ENCODE peak calls at places on chromosomes 16 and 17, in eight cellular contexts. A is right lobe of liver; G is BE2C; B is heart right ventricle; V is left lung; N is vagina; K is CD8-positive, alpha-beta T cell; M is body of pancreas. S is an unnamed sample.

GRCh38 chr16:24010440-24011089 is 174.8 kb downstream of the PRKCB start:
- DNase-seq in A (peak; percentile 71), G (peak; percentile 67), B (peak; percentile 58), V (no peak), N (no peak), K (peak; percentile 54), M (peak; percentile 64), S (peak; percentile 84)

GRCh38 chr17:81461607-81462500 is 50.7 kb downstream of the ACTG1 start:
- DNase-seq in A (no peak), G (no peak), B (no peak), V (no peak), N (no peak), K (no peak), M (no peak), S (no peak)

GRCh38 chr17:81157848-81158687 is 7.2 kb upstream of the PVALEF start:
- DNase-seq in A (no peak), G (no peak), B (no peak), V (peak; percentile 57), N (no peak), K (no peak), M (no peak), S (no peak)

GRCh38 chr17:2302740-2303277 is 776 bp downstream of the SMG6 start:
- DNase-seq in A (no peak), G (no peak), B (no peak), V (no peak), N (no peak), K (no peak), M (no peak), S (no peak)

GRCh38 chr17:80437532-80437931 is 22.6 kb downstream of the ENDOV start:
- DNase-seq in A (no peak), G (no peak), B (no peak), V (no peak), N (no peak), K (no peak), M (no peak), S (no peak)

GRCh38 chr17:73901661-73902415 is 257.6 kb upstream of the SDK2 start:
- DNase-seq in A (peak; percentile 39), G (peak; percentile 78), B (peak; percentile 41), V (peak; percentile 90), N (peak; percentile 74), K (no peak), M (peak; percentile 34), S (peak; percentile 76)

GRCh38 chr17:50114849-50115357 is 15.1 kb downstream of the SAMD14 start:
- DNase-seq in A (no peak), G (peak; percentile 57), B (no peak), V (no peak), N (no peak), K (no peak), M (no peak), S (no peak)

GRCh38 chr17:38608648-38609047 is 2.9 kb upstream of the SRCIN1 start:
- DNase-seq in A (no peak), G (no peak), B (no peak), V (peak; percentile 74), N (no peak), K (no peak), M (peak; percentile 86), S (peak; percentile 64)

GRCh38 chr17:31310877-31311276 is 3.0 kb downstream of the EVI2B start:
- DNase-seq in A (no peak), G (no peak), B (no peak), V (no peak), N (no peak), K (no peak), M (no peak), S (no peak)

GRCh38 chr16:81697886-81698635 is 81.0 kb upstream of the PLCG2 start:
- DNase-seq in A (peak; percentile 55), G (no peak), B (no peak), V (peak; percentile 61), N (no peak), K (no peak), M (peak; percentile 33), S (peak; percentile 48)

GRCh38 chr17:77756846-77757610 is 201.5 kb upstream of the TNRC6C start:
- DNase-seq in A (no peak), G (no peak), B (no peak), V (no peak), N (no peak), K (no peak), M (no peak), S (no peak)

DNA sequence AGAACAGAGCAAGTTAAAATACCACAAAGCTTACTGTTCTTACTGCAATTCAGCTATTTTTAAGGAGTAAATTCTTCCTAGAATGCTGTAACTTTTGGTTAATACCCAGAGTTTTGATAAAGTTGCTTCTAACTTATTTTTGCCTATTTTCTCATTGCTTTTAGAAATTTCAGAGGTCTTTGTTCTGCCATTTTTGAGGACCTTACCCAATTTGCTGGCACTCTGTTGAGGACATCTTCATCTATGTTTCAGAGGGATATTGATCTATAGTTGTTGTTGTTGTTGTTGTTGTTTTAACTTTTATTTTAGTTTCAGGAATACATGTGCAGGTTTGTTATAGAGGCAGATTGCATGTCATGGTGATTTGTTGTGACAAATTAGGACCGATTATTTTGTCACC is 111.0 kb upstream of the NACA2 start:
- DNase-seq in A (no peak), G (no peak), B (no peak), V (no peak), N (no peak), K (no peak), M (no peak), S (no peak)
- H3K9me3 ChIP-seq in A (peaks cover 12% of the 10 kb centered on the region), G (no peaks in the 10 kb centered on the region), B (peaks cover 66% of the 10 kb centered on the region), V (peaks cover 61% of the 10 kb centered on the region), N (peaks cover 15% of the 10 kb centered on the region), K (peaks cover 24% of the 10 kb centered on the region), M (peaks cover 18% of the 10 kb centered on the region), S (peaks cover 46% of the 10 kb centered on the region)

DNA sequence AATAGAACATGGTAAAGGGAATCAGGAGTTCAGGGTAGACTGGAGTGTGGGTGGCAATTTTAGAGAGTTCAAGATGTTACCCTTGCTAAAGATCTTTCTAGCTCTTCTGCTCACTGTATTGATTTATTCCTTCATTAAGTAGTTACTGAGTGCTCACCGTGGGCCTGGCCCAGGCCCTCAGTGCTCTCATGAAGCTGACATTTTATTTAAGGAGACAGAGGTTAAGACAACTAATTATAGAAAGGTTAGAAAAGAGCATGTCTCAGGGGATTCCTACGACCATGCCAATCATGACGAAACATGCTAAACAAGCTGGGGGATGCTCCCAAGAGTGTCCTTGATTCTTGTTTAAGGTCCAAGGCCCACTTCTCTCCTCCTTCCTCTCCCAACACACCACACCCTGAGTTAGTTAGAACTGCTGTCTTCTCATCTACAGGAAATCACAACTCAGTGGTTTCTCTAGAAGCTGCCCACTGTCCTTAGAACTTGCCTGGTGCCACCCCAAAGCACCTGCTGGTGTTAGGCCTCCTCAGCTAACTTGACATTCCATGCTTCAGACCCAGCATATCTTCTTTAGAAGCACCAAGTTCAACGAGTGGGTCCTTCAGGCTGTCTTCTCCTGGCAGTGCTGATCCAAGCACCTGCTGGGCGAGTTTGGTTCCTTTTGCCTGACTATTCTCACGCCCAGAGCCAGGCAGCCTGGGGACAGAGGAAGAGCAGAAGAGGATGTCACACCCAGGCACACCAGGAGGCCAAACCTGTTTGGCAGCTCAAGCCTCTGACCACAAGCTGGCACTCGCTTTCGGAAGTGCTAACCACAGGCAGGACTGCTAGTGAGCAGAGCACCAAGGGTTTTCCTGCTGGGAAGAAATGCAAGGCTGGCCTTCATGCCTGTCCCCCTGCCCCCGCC is 78.9 kb downstream of the GAS7 start:
- DNase-seq in A (peak; percentile 32), G (no peak), B (peak; percentile 52), V (peak; percentile 84), N (peak; percentile 70), K (no peak), M (peak; percentile 75), S (peak; percentile 81)
- H3K4me1 ChIP-seq in A (no peaks in the 10 kb centered on the region), G (no peaks in the 10 kb centered on the region), B (peaks cover 88% of the 10 kb centered on the region), V (peaks cover 69% of the 10 kb centered on the region), N (peaks cover 97% of the 10 kb centered on the region), K (peaks cover 65% of the 10 kb centered on the region), M (peaks cover 18% of the 10 kb centered on the region), S (peaks cover 55% of the 10 kb centered on the region)

GRCh38 chr17:61698244-61698643 is 107.2 kb upstream of the NACA2 start:
- DNase-seq in A (no peak), G (no peak), B (no peak), V (no peak), N (no peak), K (no peak), M (no peak), S (no peak)

GRCh38 chr17:61701334-61701733 is 110.3 kb upstream of the NACA2 start:
- DNase-seq in A (no peak), G (no peak), B (no peak), V (no peak), N (no peak), K (no peak), M (no peak), S (no peak)

GRCh38 chr17:61699694-61700093 is 108.7 kb upstream of the NACA2 start:
- DNase-seq in A (no peak), G (no peak), B (no peak), V (no peak), N (no peak), K (no peak), M (no peak), S (no peak)

GRCh38 chr17:61700252-61700651 is 109.2 kb upstream of the NACA2 start:
- DNase-seq in A (no peak), G (no peak), B (no peak), V (no peak), N (no peak), K (no peak), M (no peak), S (no peak)

DNA sequence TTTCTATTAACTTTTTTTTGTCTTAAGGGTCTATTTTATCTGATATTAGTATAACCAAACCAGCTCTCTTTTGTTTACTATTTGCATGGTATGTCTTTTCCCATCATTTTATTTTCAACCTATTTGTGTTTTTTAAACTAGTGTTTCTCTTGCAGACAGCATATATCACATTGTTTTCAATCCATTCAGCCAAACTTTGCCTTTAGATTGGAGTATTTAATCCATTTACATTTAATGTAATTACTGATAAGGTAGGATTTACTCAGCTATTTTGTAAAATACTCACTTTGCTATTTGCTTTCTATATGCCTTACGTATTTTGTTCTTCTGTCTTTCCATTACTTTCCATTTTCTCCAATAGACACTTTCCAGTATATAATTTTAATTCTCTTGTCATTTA is 108.0 kb upstream of the NACA2 start:
- DNase-seq in A (no peak), G (no peak), B (no peak), V (no peak), N (no peak), K (no peak), M (no peak), S (no peak)
- H3K9me3 ChIP-seq in A (peaks cover 12% of the 10 kb centered on the region), G (no peaks in the 10 kb centered on the region), B (peaks cover 76% of the 10 kb centered on the region), V (peaks cover 63% of the 10 kb centered on the region), N (peaks cover 15% of the 10 kb centered on the region), K (peaks cover 24% of the 10 kb centered on the region), M (peaks cover 18% of the 10 kb centered on the region), S (peaks cover 46% of the 10 kb centered on the region)

GRCh38 chr16:84553873-84554399 is 49.5 kb upstream of the MEAK7 start:
- DNase-seq in A (no peak), G (no peak), B (no peak), V (no peak), N (no peak), K (peak; percentile 8), M (no peak), S (peak; percentile 9)

GRCh38 chr16:84554627-84555328 is 50.3 kb upstream of the MEAK7 start:
- DNase-seq in A (no peak), G (no peak), B (no peak), V (no peak), N (no peak), K (no peak), M (no peak), S (peak; percentile 11)

GRCh38 chr16:84550096-84550495 is 45.6 kb upstream of the MEAK7 start:
- DNase-seq in A (no peak), G (no peak), B (no peak), V (no peak), N (no peak), K (no peak), M (no peak), S (peak; percentile 3)

GRCh38 chr16:84548971-84549844 is 44.7 kb upstream of the MEAK7 start:
- DNase-seq in A (peak; percentile 44), G (no peak), B (no peak), V (peak; percentile 66), N (no peak), K (peak; percentile 10), M (no peak), S (peak; percentile 46)

GRCh38 chr16:84552135-84552534 is 47.7 kb upstream of the MEAK7 start:
- DNase-seq in A (no peak), G (no peak), B (no peak), V (no peak), N (no peak), K (no peak), M (no peak), S (peak; percentile 24)
- H3K4me1 ChIP-seq in A (no peaks in the 10 kb centered on the region), G (peaks cover 3% of the 10 kb centered on the region), B (peaks cover 3% of the 10 kb centered on the region), V (peaks cover 4% of the 10 kb centered on the region), N (no peaks in the 10 kb centered on the region), K (peaks cover 68% of the 10 kb centered on the region), M (no peaks in the 10 kb centered on the region), S (no peaks in the 10 kb centered on the region)